ENCODE peak calls at places on chromosomes 12 and 14, in nine cellular contexts. E, L, K, A, M, N, R, Q and Z are unnamed samples.

GRCh38 chr12:108694812-108695278 is 36.5 kb downstream of the CORO1C start:
- DNase-seq in E (no peak), L (no peak), K (no peak), A (no peak), M (no peak), N (no peak), R (no peak), Q (no peak), Z (no peak)

GRCh38 chr14:54088271-54088670 is 131.6 kb upstream of the BMP4 start:
- DNase-seq in E (no peak), L (no peak), K (no peak), A (no peak), M (no peak), N (no peak), R (no peak), Q (no peak), Z (no peak)

GRCh38 chr12:87157791-87158190 is 871.4 kb downstream of the C12orf50 start:
- DNase-seq in E (no peak), L (no peak), K (no peak), A (no peak), M (no peak), N (peak; percentile 70), R (peak; percentile 65), Q (no peak), Z (no peak)

GRCh38 chr12:57522887-57523705 is 472 bp downstream of the MBD6 start:
- DNase-seq in E (no peak), L (peak; percentile 27), K (no peak), A (no peak), M (no peak), N (no peak), R (peak; percentile 82), Q (peak; percentile 46), Z (no peak)

GRCh38 chr12:89469361-89469760 is 55.2 kb downstream of the GALNT4 start:
- DNase-seq in E (no peak), L (no peak), K (peak; percentile 27), A (no peak), M (peak; percentile 20), N (peak; percentile 38), R (no peak), Q (no peak), Z (no peak)

GRCh38 chr12:11958216-11959091 is 112.3 kb upstream of the BCL2L14 start:
- DNase-seq in E (peak; percentile 40), L (peak; percentile 48), K (peak; percentile 97), A (no peak), M (peak; percentile 42), N (peak; percentile 48), R (no peak), Q (no peak), Z (no peak)

GRCh38 chr12:57166971-57167371 is 19.6 kb upstream of the LRP1-AS start:
- DNase-seq in E (peak; percentile 34), L (peak; percentile 21), K (peak; percentile 79), A (no peak), M (no peak), N (peak; percentile 94), R (no peak), Q (no peak), Z (no peak)

GRCh38 chr12:49375406-49375805 is 8.1 kb downstream of the SPATS2 start:
- DNase-seq in E (no peak), L (no peak), K (no peak), A (no peak), M (no peak), N (no peak), R (no peak), Q (no peak), Z (no peak)

GRCh38 chr14:75877292-75877691 is 104.5 kb downstream of the TGFB3 start:
- DNase-seq in E (no peak), L (no peak), K (peak; percentile 53), A (no peak), M (no peak), N (no peak), R (no peak), Q (no peak), Z (no peak)

GRCh38 chr14:92484132-92484823 is 29.3 kb upstream of the RIN3 start:
- DNase-seq in E (no peak), L (no peak), K (no peak), A (no peak), M (no peak), N (no peak), R (no peak), Q (no peak), Z (no peak)

GRCh38 chr14:92726135-92726932 is 22.1 kb downstream of the LGMN start:
- DNase-seq in E (no peak), L (no peak), K (peak; percentile 84), A (no peak), M (no peak), N (peak; percentile 89), R (peak; percentile 87), Q (no peak), Z (no peak)

GRCh38 chr12:25959069-25959961 is 833 bp downstream of the RASSF8 start:
- DNase-seq in E (peak; percentile 13), L (no peak), K (peak; percentile 70), A (peak; percentile 23), M (peak; percentile 68), N (peak; percentile 45), R (peak; percentile 86), Q (no peak), Z (no peak)

GRCh38 chr12:10749700-10750384 is 26.7 kb upstream of the YBX3 start:
- DNase-seq in E (peak; percentile 49), L (peak; percentile 54), K (peak; percentile 88), A (peak; percentile 66), M (peak; percentile 72), N (peak; percentile 76), R (peak; percentile 92), Q (peak; percentile 50), Z (peak; percentile 44)

GRCh38 chr12:113322353-113322752 is 12.6 kb downstream of the SLC8B1 start:
- DNase-seq in E (no peak), L (no peak), K (peak; percentile 77), A (no peak), M (no peak), N (peak; percentile 39), R (no peak), Q (no peak), Z (no peak)

GRCh38 chr12:80937391-80938238 is at the start of gene LIN7A:
- DNase-seq in E (no peak), L (no peak), K (peak; percentile 51), A (peak; percentile 45), M (peak; percentile 38), N (no peak), R (peak; percentile 60), Q (no peak), Z (no peak)

GRCh38 chr14:81277096-81277495 is 56.3 kb upstream of the GTF2A1 start:
- DNase-seq in E (no peak), L (no peak), K (no peak), A (no peak), M (no peak), N (no peak), R (no peak), Q (no peak), Z (no peak)

GRCh38 chr12:104384141-104384880 is 72.4 kb upstream of the CHST11 start:
- DNase-seq in E (no peak), L (no peak), K (no peak), A (no peak), M (no peak), N (no peak), R (no peak), Q (no peak), Z (no peak)

GRCh38 chr12:65699251-65699650 is 125.0 kb upstream of the HMGA2 start:
- DNase-seq in E (no peak), L (no peak), K (peak; percentile 62), A (no peak), M (no peak), N (peak; percentile 23), R (no peak), Q (no peak), Z (no peak)

GRCh38 chr14:104993808-104994591 is 8.4 kb downstream of the CLBA1 start:
- DNase-seq in E (no peak), L (no peak), K (no peak), A (no peak), M (no peak), N (no peak), R (no peak), Q (no peak), Z (no peak)

GRCh38 chr12:106962291-106962690 is 6.6 kb downstream of the TMEM263 start:
- DNase-seq in E (no peak), L (no peak), K (no peak), A (no peak), M (no peak), N (no peak), R (no peak), Q (no peak), Z (no peak)

GRCh38 chr12:92039048-92039447 is 106.6 kb downstream of the BTG1 start:
- DNase-seq in E (no peak), L (no peak), K (no peak), A (no peak), M (no peak), N (no peak), R (no peak), Q (no peak), Z (no peak)

GRCh38 chr14:68667313-68667791 is 125.5 kb downstream of the ZFP36L1 start:
- DNase-seq in E (no peak), L (no peak), K (peak; percentile 38), A (no peak), M (no peak), N (no peak), R (peak; percentile 12), Q (no peak), Z (no peak)

GRCh38 chr12:2373307-2373706 is 320.5 kb downstream of the CACNA1C start:
- DNase-seq in E (no peak), L (no peak), K (no peak), A (no peak), M (no peak), N (no peak), R (peak; percentile 53), Q (no peak), Z (no peak)

GRCh38 chr14:101509730-101510371 is 51.4 kb upstream of the DIO3 start:
- DNase-seq in E (no peak), L (no peak), K (no peak), A (no peak), M (no peak), N (no peak), R (peak; percentile 52), Q (no peak), Z (no peak)

GRCh38 chr12:13373131-13373530 is 176.6 kb downstream of the EMP1 start:
- DNase-seq in E (no peak), L (no peak), K (no peak), A (no peak), M (no peak), N (no peak), R (no peak), Q (no peak), Z (no peak)

GRCh38 chr12:76242813-76243540 is 105.2 kb downstream of the BBS10 start:
- DNase-seq in E (no peak), L (no peak), K (peak; percentile 65), A (no peak), M (no peak), N (no peak), R (no peak), Q (no peak), Z (no peak)

GRCh38 chr12:14994610-14995009 is 21.8 kb downstream of the PDE6H start:
- DNase-seq in E (no peak), L (no peak), K (no peak), A (no peak), M (no peak), N (no peak), R (no peak), Q (no peak), Z (no peak)

GRCh38 chr12:15834575-15834974 is 45.4 kb upstream of the EPS8 start:
- DNase-seq in E (no peak), L (no peak), K (no peak), A (no peak), M (no peak), N (no peak), R (no peak), Q (no peak), Z (no peak)

GRCh38 chr14:73740921-73741326 is 26.7 kb upstream of the PNMA1 start:
- DNase-seq in E (no peak), L (no peak), K (peak; percentile 67), A (no peak), M (no peak), N (peak; percentile 88), R (no peak), Q (no peak), Z (no peak)

GRCh38 chr14:91119556-91120311 is 5.9 kb downstream of the DGLUCY start:
- DNase-seq in E (no peak), L (no peak), K (peak; percentile 66), A (no peak), M (no peak), N (peak; percentile 11), R (no peak), Q (no peak), Z (no peak)

GRCh38 chr12:77232045-77232444 is 166.7 kb upstream of the E2F7 start:
- DNase-seq in E (no peak), L (no peak), K (peak; percentile 59), A (no peak), M (no peak), N (no peak), R (no peak), Q (no peak), Z (no peak)